ENCODE peak calls at places on chromosome 10, in nine cellular contexts. One of them, this sample, is unnamed.

GRCh38 chr10:132886211-132887099 is 55.9 kb downstream of the CFAP46 start:
- DNase-seq in activated T-helper 2 cell treated with anti-CD3 and anti-CD28 coated beads, Interferon-gamma antibody, Interleukin-2, Interleukin-4, amounts not matched to agents 10 μg/mL and 5 μg/mL and 100 μg/mL, durations not matched to agents 14 hours and 24 hours and 36 hours: no peak
- DNase-seq in body of pancreas: peak
- DNase-seq in mucosa of gallbladder: no peak
- DNase-seq in stimulated activated CD8-positive, alpha-beta memory T cell treated with anti-CD3 and anti-CD28 coated beads, Interleukin-15, amount 100 ng/mL, for 4 hours: no peak
- DNase-seq in MG63: no peak
- DNase-seq in H54: no peak
- DNase-seq in B cell: no peak
- DNase-seq in GM23338: no peak
- DNase-seq in this sample: no peak

GRCh38 chr10:47454294-47455058 is 29.4 kb downstream of the ANXA8 start:
- DNase-seq in activated T-helper 2 cell treated with anti-CD3 and anti-CD28 coated beads, Interferon-gamma antibody, Interleukin-2, Interleukin-4, amounts not matched to agents 10 μg/mL and 5 μg/mL and 100 μg/mL, durations not matched to agents 14 hours and 24 hours and 36 hours: no peak
- DNase-seq in body of pancreas: no peak
- DNase-seq in mucosa of gallbladder: no peak
- DNase-seq in stimulated activated CD8-positive, alpha-beta memory T cell treated with anti-CD3 and anti-CD28 coated beads, Interleukin-15, amount 100 ng/mL, for 4 hours: no peak
- DNase-seq in MG63: no peak
- DNase-seq in H54: no peak
- DNase-seq in B cell: no peak
- DNase-seq in GM23338: no peak
- DNase-seq in this sample: no peak

GRCh38 chr10:83448013-83448412 is 691.3 kb upstream of the GHITM start:
- DNase-seq in activated T-helper 2 cell treated with anti-CD3 and anti-CD28 coated beads, Interferon-gamma antibody, Interleukin-2, Interleukin-4, amounts not matched to agents 10 μg/mL and 5 μg/mL and 100 μg/mL, durations not matched to agents 14 hours and 24 hours and 36 hours: no peak
- DNase-seq in body of pancreas: no peak
- DNase-seq in mucosa of gallbladder: no peak
- DNase-seq in stimulated activated CD8-positive, alpha-beta memory T cell treated with anti-CD3 and anti-CD28 coated beads, Interleukin-15, amount 100 ng/mL, for 4 hours: no peak
- DNase-seq in MG63: no peak
- DNase-seq in H54: no peak
- DNase-seq in B cell: no peak
- DNase-seq in GM23338: no peak
- DNase-seq in this sample: no peak

GRCh38 chr10:51607436-51607835 is 92.0 kb downstream of the CSTF2T start:
- DNase-seq in activated T-helper 2 cell treated with anti-CD3 and anti-CD28 coated beads, Interferon-gamma antibody, Interleukin-2, Interleukin-4, amounts not matched to agents 10 μg/mL and 5 μg/mL and 100 μg/mL, durations not matched to agents 14 hours and 24 hours and 36 hours: no peak
- DNase-seq in body of pancreas: peak
- DNase-seq in mucosa of gallbladder: no peak
- DNase-seq in stimulated activated CD8-positive, alpha-beta memory T cell treated with anti-CD3 and anti-CD28 coated beads, Interleukin-15, amount 100 ng/mL, for 4 hours: no peak
- DNase-seq in MG63: no peak
- DNase-seq in H54: no peak
- DNase-seq in B cell: no peak
- DNase-seq in GM23338: no peak
- DNase-seq in this sample: no peak

GRCh38 chr10:12194752-12195271 is 879 bp downstream of the NUDT5 start:
- DNase-seq in activated T-helper 2 cell treated with anti-CD3 and anti-CD28 coated beads, Interferon-gamma antibody, Interleukin-2, Interleukin-4, amounts not matched to agents 10 μg/mL and 5 μg/mL and 100 μg/mL, durations not matched to agents 14 hours and 24 hours and 36 hours: peak
- DNase-seq in body of pancreas: peak
- DNase-seq in mucosa of gallbladder: peak
- DNase-seq in stimulated activated CD8-positive, alpha-beta memory T cell treated with anti-CD3 and anti-CD28 coated beads, Interleukin-15, amount 100 ng/mL, for 4 hours: no peak
- DNase-seq in MG63: peak
- DNase-seq in H54: no peak
- DNase-seq in B cell: no peak
- DNase-seq in GM23338: peak
- DNase-seq in this sample: peak

GRCh38 chr10:13103554-13103953 is 3.6 kb downstream of the OPTN start:
- DNase-seq in activated T-helper 2 cell treated with anti-CD3 and anti-CD28 coated beads, Interferon-gamma antibody, Interleukin-2, Interleukin-4, amounts not matched to agents 10 μg/mL and 5 μg/mL and 100 μg/mL, durations not matched to agents 14 hours and 24 hours and 36 hours: no peak
- DNase-seq in body of pancreas: no peak
- DNase-seq in mucosa of gallbladder: no peak
- DNase-seq in stimulated activated CD8-positive, alpha-beta memory T cell treated with anti-CD3 and anti-CD28 coated beads, Interleukin-15, amount 100 ng/mL, for 4 hours: no peak
- DNase-seq in MG63: no peak
- DNase-seq in H54: no peak
- DNase-seq in B cell: no peak
- DNase-seq in GM23338: no peak
- DNase-seq in this sample: no peak

GRCh38 chr10:78000956-78001472 is 28.3 kb downstream of the POLR3A start:
- DNase-seq in activated T-helper 2 cell treated with anti-CD3 and anti-CD28 coated beads, Interferon-gamma antibody, Interleukin-2, Interleukin-4, amounts not matched to agents 10 μg/mL and 5 μg/mL and 100 μg/mL, durations not matched to agents 14 hours and 24 hours and 36 hours: no peak
- DNase-seq in body of pancreas: no peak
- DNase-seq in mucosa of gallbladder: no peak
- DNase-seq in stimulated activated CD8-positive, alpha-beta memory T cell treated with anti-CD3 and anti-CD28 coated beads, Interleukin-15, amount 100 ng/mL, for 4 hours: no peak
- DNase-seq in MG63: no peak
- DNase-seq in H54: no peak
- DNase-seq in B cell: no peak
- DNase-seq in GM23338: no peak
- DNase-seq in this sample: no peak

GRCh38 chr10:73875139-73875475 is 752 bp upstream of the CAMK2G start:
- DNase-seq in activated T-helper 2 cell treated with anti-CD3 and anti-CD28 coated beads, Interferon-gamma antibody, Interleukin-2, Interleukin-4, amounts not matched to agents 10 μg/mL and 5 μg/mL and 100 μg/mL, durations not matched to agents 14 hours and 24 hours and 36 hours: peak
- DNase-seq in body of pancreas: no peak
- DNase-seq in mucosa of gallbladder: no peak
- DNase-seq in stimulated activated CD8-positive, alpha-beta memory T cell treated with anti-CD3 and anti-CD28 coated beads, Interleukin-15, amount 100 ng/mL, for 4 hours: no peak
- DNase-seq in MG63: no peak
- DNase-seq in H54: no peak
- DNase-seq in B cell: peak
- DNase-seq in GM23338: no peak
- DNase-seq in this sample: no peak

GRCh38 chr10:71278691-71279588 is 40.1 kb upstream of the SLC29A3 start:
- DNase-seq in activated T-helper 2 cell treated with anti-CD3 and anti-CD28 coated beads, Interferon-gamma antibody, Interleukin-2, Interleukin-4, amounts not matched to agents 10 μg/mL and 5 μg/mL and 100 μg/mL, durations not matched to agents 14 hours and 24 hours and 36 hours: no peak
- DNase-seq in body of pancreas: no peak
- DNase-seq in mucosa of gallbladder: no peak
- DNase-seq in stimulated activated CD8-positive, alpha-beta memory T cell treated with anti-CD3 and anti-CD28 coated beads, Interleukin-15, amount 100 ng/mL, for 4 hours: no peak
- DNase-seq in MG63: no peak
- DNase-seq in H54: no peak
- DNase-seq in B cell: no peak
- DNase-seq in GM23338: peak
- DNase-seq in this sample: no peak

GRCh38 chr10:133165556-133166503 is 5.8 kb downstream of the KNDC1 start:
- DNase-seq in activated T-helper 2 cell treated with anti-CD3 and anti-CD28 coated beads, Interferon-gamma antibody, Interleukin-2, Interleukin-4, amounts not matched to agents 10 μg/mL and 5 μg/mL and 100 μg/mL, durations not matched to agents 14 hours and 24 hours and 36 hours: no peak
- DNase-seq in body of pancreas: no peak
- DNase-seq in mucosa of gallbladder: no peak
- DNase-seq in stimulated activated CD8-positive, alpha-beta memory T cell treated with anti-CD3 and anti-CD28 coated beads, Interleukin-15, amount 100 ng/mL, for 4 hours: no peak
- DNase-seq in MG63: no peak
- DNase-seq in H54: no peak
- DNase-seq in B cell: no peak
- DNase-seq in GM23338: no peak
- DNase-seq in this sample: no peak

GRCh38 chr10:10438335-10439123 is 579.1 kb upstream of the CELF2 start:
- DNase-seq in activated T-helper 2 cell treated with anti-CD3 and anti-CD28 coated beads, Interferon-gamma antibody, Interleukin-2, Interleukin-4, amounts not matched to agents 10 μg/mL and 5 μg/mL and 100 μg/mL, durations not matched to agents 14 hours and 24 hours and 36 hours: no peak
- DNase-seq in body of pancreas: no peak
- DNase-seq in mucosa of gallbladder: no peak
- DNase-seq in stimulated activated CD8-positive, alpha-beta memory T cell treated with anti-CD3 and anti-CD28 coated beads, Interleukin-15, amount 100 ng/mL, for 4 hours: no peak
- DNase-seq in MG63: no peak
- DNase-seq in H54: no peak
- DNase-seq in B cell: no peak
- DNase-seq in GM23338: no peak
- DNase-seq in this sample: no peak

GRCh38 chr10:22316286-22317120 is at the start of gene COMMD3:
- DNase-seq in activated T-helper 2 cell treated with anti-CD3 and anti-CD28 coated beads, Interferon-gamma antibody, Interleukin-2, Interleukin-4, amounts not matched to agents 10 μg/mL and 5 μg/mL and 100 μg/mL, durations not matched to agents 14 hours and 24 hours and 36 hours: peak
- DNase-seq in body of pancreas: peak
- DNase-seq in mucosa of gallbladder: peak
- DNase-seq in stimulated activated CD8-positive, alpha-beta memory T cell treated with anti-CD3 and anti-CD28 coated beads, Interleukin-15, amount 100 ng/mL, for 4 hours: peak
- DNase-seq in MG63: peak
- DNase-seq in H54: peak
- DNase-seq in B cell: peak
- DNase-seq in GM23338: peak
- DNase-seq in this sample: peak

GRCh38 chr10:130507461-130507860 is 371.3 kb downstream of the GLRX3 start:
- DNase-seq in activated T-helper 2 cell treated with anti-CD3 and anti-CD28 coated beads, Interferon-gamma antibody, Interleukin-2, Interleukin-4, amounts not matched to agents 10 μg/mL and 5 μg/mL and 100 μg/mL, durations not matched to agents 14 hours and 24 hours and 36 hours: no peak
- DNase-seq in body of pancreas: no peak
- DNase-seq in mucosa of gallbladder: no peak
- DNase-seq in stimulated activated CD8-positive, alpha-beta memory T cell treated with anti-CD3 and anti-CD28 coated beads, Interleukin-15, amount 100 ng/mL, for 4 hours: no peak
- DNase-seq in MG63: no peak
- DNase-seq in H54: no peak
- DNase-seq in B cell: no peak
- DNase-seq in GM23338: no peak
- DNase-seq in this sample: no peak

This sample was measured in lung.